ENCODE peak calls at places on chromosomes 16 and 17, in five cellular contexts. B, D, Q, C and J are unnamed samples. For H3K36me3, the result is how much of the 10 kb centered on the place peaks cover.

GRCh38 chr16:89510526-89510925 is 2.3 kb downstream of the SPG7 start:
- DNase-seq in B (no peak), D (no peak), Q (no peak), C (no peak), J (no peak)

GRCh38 chr17:22703786-22704441 is 1011.6 kb downstream of the KCNJ18 start:
- DNase-seq in B (no peak), D (no peak), Q (no peak), C (no peak), J (no peak)

GRCh38 chr17:57976594-57976993 is 11.5 kb downstream of the VEZF1 start:
- DNase-seq in B (no peak), D (no peak), Q (no peak), C (no peak), J (no peak)

GRCh38 chr17:27915715-27916114 is 22.6 kb upstream of the LYRM9 start:
- DNase-seq in B (no peak), D (no peak), Q (no peak), C (no peak), J (no peak)

GRCh38 chr16:84925092-84925772 is 86.1 kb downstream of the ZDHHC7 start:
- DNase-seq in B (no peak), D (peak), Q (no peak), C (peak), J (peak)

GRCh38 chr17:67836205-67836987 is 11.1 kb downstream of the BPTF start:
- DNase-seq in B (peak), D (no peak), Q (no peak), C (no peak), J (no peak)

GRCh38 chr16:21599994-21600773 is 807 bp downstream of the METTL9 start:
- DNase-seq in B (peak), D (no peak), Q (no peak), C (peak), J (peak)

GRCh38 chr17:77295410-77295809 is 154.6 kb downstream of the SEC14L1 start:
- DNase-seq in B (no peak), D (no peak), Q (no peak), C (no peak), J (no peak)

GRCh38 chr17:42414782-42415409 is 8.2 kb downstream of the CAVIN1 start:
- DNase-seq in B (no peak), D (no peak), Q (no peak), C (peak), J (no peak)

GRCh38 chr17:78653382-78653781 is 76.2 kb upstream of the DNAH17 start:
- DNase-seq in B (peak), D (no peak), Q (no peak), C (no peak), J (no peak)

GRCh38 chr17:5826384-5826783 is 242.1 kb upstream of the NLRP1 start:
- DNase-seq in B (no peak), D (no peak), Q (no peak), C (no peak), J (no peak)

GRCh38 chr17:83186226-83186625 is 106.8 kb downstream of the METRNL start:
- DNase-seq in B (no peak), D (no peak), Q (peak), C (no peak), J (no peak)

GRCh38 chr16:71722801-71723536 is 1.5 kb downstream of the PHLPP2 start:
- DNase-seq in B (peak), D (peak), Q (peak), C (peak), J (peak)

GRCh38 chr17:73758245-73758644 is 114.0 kb upstream of the SDK2 start:
- DNase-seq in B (no peak), D (no peak), Q (no peak), C (no peak), J (no peak)

GRCh38 chr16:48367443-48368049 is 17.7 kb downstream of the SIAH1 start:
- DNase-seq in B (no peak), D (no peak), Q (no peak), C (no peak), J (no peak)

GRCh38 chr17:14719942-14720341 is 419.1 kb downstream of the HS3ST3B1 start:
- DNase-seq in B (no peak), D (no peak), Q (no peak), C (no peak), J (no peak)

GRCh38 chr17:49715717-49716279 is 8.0 kb upstream of the SLC35B1 start:
- DNase-seq in B (no peak), D (no peak), Q (no peak), C (no peak), J (no peak)

GRCh38 chr17:18041776-18042175 is 2.6 kb downstream of the GID4 start:
- DNase-seq in B (peak), D (no peak), Q (no peak), C (no peak), J (no peak)

GRCh38 chr17:3920940-3921852 is 4.9 kb upstream of the P2RX1 start:
- DNase-seq in B (no peak), D (no peak), Q (peak), C (no peak), J (no peak)

GRCh38 chr16:12679660-12680272 is 123.9 kb downstream of the CPPED1 start:
- DNase-seq in B (no peak), D (no peak), Q (no peak), C (no peak), J (no peak)

GRCh38 chr17:11944587-11944986 is 52.7 kb downstream of the ZNF18 start:
- DNase-seq in B (no peak), D (no peak), Q (no peak), C (no peak), J (no peak)

GRCh38 chr16:5450435-5451104 is 353.0 kb upstream of the EEF2KMT start:
- DNase-seq in B (no peak), D (no peak), Q (no peak), C (no peak), J (no peak)

GRCh38 chr17:1542316-1542715 is 20.3 kb downstream of the PITPNA start:
- DNase-seq in B (no peak), D (no peak), Q (no peak), C (no peak), J (no peak)

DNA sequence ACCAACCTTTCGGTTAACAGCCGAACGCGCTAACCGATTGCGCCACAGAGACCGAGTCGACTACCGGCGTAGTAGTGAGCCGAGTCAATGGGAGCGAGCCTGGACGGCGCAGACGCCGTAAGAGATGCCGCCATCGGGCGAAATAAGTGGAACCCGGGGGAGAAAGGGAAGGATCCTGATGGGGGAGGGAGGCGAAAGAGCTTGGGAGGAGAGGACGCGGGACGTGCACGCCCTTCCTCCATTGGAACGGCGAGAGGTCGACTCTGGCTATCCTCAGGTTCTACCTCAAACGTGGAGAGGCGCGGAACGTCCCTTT is 780 bp upstream of the PSMB3 start:
- DNase-seq in B (peak), D (peak), Q (peak), C (peak), J (peak)
- H3K36me3 ChIP-seq in B (under half), D (under half), Q (under half), C (under half), J (under half)

GRCh38 chr16:56257666-56258359 is 66.5 kb downstream of the GNAO1 start:
- DNase-seq in B (no peak), D (no peak), Q (peak), C (no peak), J (no peak)

GRCh38 chr16:56257260-56257659 is 66.0 kb downstream of the GNAO1 start:
- DNase-seq in B (peak), D (no peak), Q (peak), C (no peak), J (no peak)

GRCh38 chr16:56260378-56260987 is 69.2 kb downstream of the GNAO1 start:
- DNase-seq in B (no peak), D (no peak), Q (peak), C (no peak), J (no peak)

GRCh38 chr16:56258508-56259424 is 67.5 kb downstream of the GNAO1 start:
- DNase-seq in B (no peak), D (no peak), Q (peak), C (no peak), J (no peak)

DNA sequence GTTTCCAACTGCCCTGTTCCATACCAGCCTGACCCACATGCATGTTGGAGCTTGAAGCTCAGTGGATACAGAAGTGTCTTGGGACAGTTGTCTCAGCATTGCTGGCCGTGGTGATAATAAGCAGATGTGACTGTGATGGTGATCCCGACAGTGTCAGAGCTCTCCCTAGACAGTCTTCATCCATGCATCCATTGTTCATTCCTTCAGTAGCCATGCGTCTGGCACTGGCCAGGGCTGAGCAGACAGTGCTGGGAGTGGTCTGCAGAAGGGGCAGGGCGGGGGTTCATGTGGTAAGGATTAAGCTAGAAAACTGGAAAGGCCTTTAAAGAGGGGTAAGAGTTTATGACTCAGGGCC is 68.1 kb downstream of the GNAO1 start:
- DNase-seq in B (no peak), D (no peak), Q (peak), C (no peak), J (no peak)
- H3K27ac ChIP-seq in B (no peak), D (no peak), Q (no peak), C (no peak), J (no peak)

GRCh38 chr16:3756113-3756512 is 38.8 kb upstream of the TRAP1 start:
- DNase-seq in B (no peak), D (no peak), Q (no peak), C (no peak), J (no peak)

GRCh38 chr16:3754772-3755171 is 37.4 kb upstream of the TRAP1 start:
- DNase-seq in B (no peak), D (no peak), Q (no peak), C (no peak), J (no peak)

GRCh38 chr16:3752984-3753383 is 35.7 kb upstream of the TRAP1 start:
- DNase-seq in B (no peak), D (no peak), Q (peak), C (no peak), J (no peak)

GRCh38 chr16:3754304-3754703 is 37.0 kb upstream of the TRAP1 start:
- DNase-seq in B (no peak), D (no peak), Q (no peak), C (no peak), J (no peak)

GRCh38 chr16:3755249-3755648 is 37.9 kb upstream of the TRAP1 start:
- DNase-seq in B (no peak), D (no peak), Q (no peak), C (no peak), J (no peak)
- H3K36me3 ChIP-seq in B (under half), D (under half), Q (under half), C (under half), J (under half)

GRCh38 chr17:59671386-59671785 is 35.8 kb downstream of the PTRH2 start:
- DNase-seq in B (no peak), D (no peak), Q (no peak), C (no peak), J (no peak)

GRCh38 chr17:59669411-59669810 is 37.8 kb downstream of the PTRH2 start:
- DNase-seq in B (no peak), D (no peak), Q (no peak), C (no peak), J (no peak)

GRCh38 chr17:59668816-59669215 is 38.4 kb downstream of the PTRH2 start:
- DNase-seq in B (peak), D (no peak), Q (no peak), C (no peak), J (no peak)

GRCh38 chr17:59669944-59670343 is 37.3 kb downstream of the PTRH2 start:
- DNase-seq in B (no peak), D (no peak), Q (no peak), C (no peak), J (no peak)

GRCh38 chr17:59666235-59666634 is 41.0 kb downstream of the PTRH2 start:
- DNase-seq in B (peak), D (no peak), Q (no peak), C (no peak), J (no peak)
- H3K27ac ChIP-seq in B (no peak), D (no peak), Q (no peak), C (no peak), J (no peak)

GRCh38 chr16:1816396-1817275 is 10.0 kb downstream of the HAGH start:
- DNase-seq in B (no peak), D (no peak), Q (no peak), C (no peak), J (no peak)
- H3K36me3 ChIP-seq in B (under half), D (under half), Q (half or more), C (under half), J (under half)

GRCh38 chr16:59748531-59748930 is 1014.4 kb upstream of the GOT2 start:
- DNase-seq in B (no peak), D (no peak), Q (no peak), C (no peak), J (no peak)
- H3K27ac ChIP-seq in B (no peak), D (no peak), Q (no peak), C (no peak), J (no peak)

GRCh38 chr16:28156031-28156680 is 55.6 kb downstream of the XPO6 start:
- DNase-seq in B (no peak), D (no peak), Q (no peak), C (no peak), J (no peak)
- H3K36me3 ChIP-seq in B (under half), D (under half), Q (under half), C (under half), J (under half)

GRCh38 chr16:53782148-53782547 is 78.2 kb downstream of the FTO start:
- DNase-seq in B (no peak), D (no peak), Q (no peak), C (no peak), J (no peak)

GRCh38 chr16:53779186-53779585 is 75.2 kb downstream of the FTO start:
- DNase-seq in B (no peak), D (no peak), Q (no peak), C (no peak), J (no peak)

GRCh38 chr16:53775821-53776431 is 72.0 kb downstream of the FTO start:
- DNase-seq in B (peak), D (no peak), Q (peak), C (no peak), J (peak)

GRCh38 chr16:53781023-53781605 is 77.2 kb downstream of the FTO start:
- DNase-seq in B (peak), D (no peak), Q (no peak), C (no peak), J (no peak)

GRCh38 chr16:53780051-53780450 is 76.1 kb downstream of the FTO start:
- DNase-seq in B (no peak), D (no peak), Q (no peak), C (no peak), J (peak)
- H3K27ac ChIP-seq in B (no peak), D (no peak), Q (no peak), C (no peak), J (no peak)

GRCh38 chr16:24747425-24747824 is 18.0 kb downstream of the TNRC6A start:
- DNase-seq in B (no peak), D (no peak), Q (no peak), C (no peak), J (no peak)
- H3K36me3 ChIP-seq in B (under half), D (under half), Q (under half), C (under half), J (under half)

GRCh38 chr16:29784157-29784556 is 6.1 kb downstream of the ZG16 start:
- DNase-seq in B (no peak), D (no peak), Q (no peak), C (peak), J (no peak)
- H3K27ac ChIP-seq in B (no peak), D (no peak), Q (no peak), C (peak), J (no peak)